ENCODE peak calls at places on chromosome 21, in nine cellular contexts. S, K, Q, X, E, T, J, W and G are unnamed samples.
A peak's percentile ranks its signal among the peaks of the same experiment; 100 is the strongest.

GRCh38 chr21:16992448-16992847 is 520.4 kb upstream of the CXADR start:
- DNase-seq in S (no peak), K (no peak), Q (no peak), X (no peak), E (no peak), T (no peak), J (no peak), W (no peak), G (no peak)

GRCh38 chr21:41222247-41223068 is 54.5 kb downstream of the BACE2 start:
- DNase-seq in S (no peak), K (no peak), Q (no peak), X (no peak), E (peak; percentile 20), T (no peak), J (no peak), W (no peak), G (no peak)

GRCh38 chr21:34205811-34206635 is 132.6 kb downstream of the MRPS6 start:
- DNase-seq in S (no peak), K (no peak), Q (no peak), X (peak; percentile 5), E (no peak), T (no peak), J (no peak), W (no peak), G (peak; percentile 18)

GRCh38 chr21:29812947-29813346 is 126.8 kb downstream of the GRIK1 start:
- DNase-seq in S (no peak), K (no peak), Q (no peak), X (no peak), E (no peak), T (no peak), J (no peak), W (no peak), G (no peak)

GRCh38 chr21:34726627-34727337 is 58.0 kb downstream of the CLIC6 start:
- DNase-seq in S (no peak), K (peak; percentile 4), Q (no peak), X (no peak), E (peak; percentile 16), T (no peak), J (no peak), W (peak; percentile 43), G (no peak)

GRCh38 chr21:26715878-26716506 is 129.2 kb downstream of the ADAMTS1 start:
- DNase-seq in S (no peak), K (peak; percentile 10), Q (no peak), X (peak; percentile 31), E (peak; percentile 71), T (no peak), J (no peak), W (peak; percentile 51), G (no peak)

GRCh38 chr21:39568380-39568779 is 44.4 kb upstream of the B3GALT5 start:
- DNase-seq in S (no peak), K (peak; percentile 16), Q (no peak), X (no peak), E (no peak), T (no peak), J (no peak), W (no peak), G (no peak)

GRCh38 chr21:25501996-25502665 is 105.2 kb downstream of the MRPL39 start:
- DNase-seq in S (no peak), K (no peak), Q (no peak), X (no peak), E (no peak), T (peak; percentile 74), J (no peak), W (no peak), G (no peak)

DNA sequence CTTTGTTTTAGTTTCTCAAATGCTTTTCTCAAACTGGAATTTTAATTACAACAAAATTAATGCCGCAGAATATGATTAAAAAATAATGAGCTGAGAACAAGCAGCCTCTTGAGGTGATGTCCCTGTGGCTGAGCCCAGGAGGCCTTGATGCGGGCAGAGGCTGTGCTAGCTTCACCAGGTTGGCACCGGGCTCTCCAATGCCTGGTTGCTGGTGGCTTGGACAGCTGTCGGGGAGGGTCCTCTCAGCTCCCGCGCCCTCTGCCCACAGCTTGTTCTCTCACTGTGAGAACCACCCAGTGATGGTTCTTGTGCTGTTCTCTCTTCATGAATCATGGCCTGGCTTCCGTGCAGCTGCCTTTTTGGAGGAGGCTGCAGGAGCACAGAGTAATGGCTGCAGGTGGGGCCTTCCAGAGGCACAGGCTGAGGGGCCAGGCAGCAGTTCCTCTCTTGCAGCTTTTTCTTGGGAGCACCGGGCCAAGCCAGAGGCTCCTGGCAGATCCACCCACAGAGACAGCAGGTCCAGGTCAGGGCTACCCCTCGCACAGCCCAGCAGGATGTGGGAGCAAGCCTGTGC is 156.3 kb downstream of the PCBP3 start:
- DNase-seq in S (no peak), K (no peak), Q (no peak), X (no peak), E (no peak), T (no peak), J (no peak), W (no peak), G (no peak)
- H3K4me3 ChIP-seq in S (no peak overlapping the region), K (no peak overlapping the region), Q (no peak overlapping the region), X (no peak overlapping the region), E (no peak overlapping the region), T (no peak overlapping the region), J (no peak overlapping the region), W (no peak overlapping the region), G (no peak overlapping the region)

DNA sequence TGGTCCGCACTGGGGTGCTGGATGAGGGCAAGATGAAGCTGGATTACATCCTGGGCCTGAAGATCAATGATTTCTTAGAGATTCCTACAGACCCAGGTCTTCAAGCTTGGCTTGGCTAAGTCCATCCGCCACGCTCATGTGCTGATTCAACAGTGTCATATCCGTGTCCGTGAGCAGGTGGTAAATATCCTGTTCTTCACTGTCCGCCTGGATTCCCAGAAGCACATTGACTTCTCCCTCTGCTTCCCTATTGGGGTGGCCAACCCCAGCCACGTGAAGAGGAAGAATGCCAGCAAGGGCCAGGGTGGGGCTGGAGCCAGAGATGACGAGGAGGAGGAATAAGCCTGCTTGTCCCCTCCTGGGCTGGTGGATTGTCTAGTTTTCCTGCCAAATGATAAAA is 2.2 kb upstream of the CBR3 start:
- DNase-seq in S (peak; percentile 73), K (no peak), Q (no peak), X (no peak), E (no peak), T (no peak), J (no peak), W (no peak), G (no peak)
- TF ChIP-seq CTCF in S (no peak), K (no peak), Q (no peak), X (no peak), E (no peak), T (no peak), J (no peak), W (no peak), G (no peak)

GRCh38 chr21:45308211-45309068 is 20.7 kb upstream of the POFUT2 start:
- DNase-seq in S (peak; percentile 49), K (no peak), Q (no peak), X (peak; percentile 85), E (peak; percentile 93), T (no peak), J (no peak), W (peak; percentile 88), G (no peak)
- H3K4me3 ChIP-seq in S (no peak overlapping the region), K (no peak overlapping the region), Q (no peak overlapping the region), X (no peak overlapping the region), E (no peak overlapping the region), T (no peak overlapping the region), J (no peak overlapping the region), W (no peak overlapping the region), G (no peak overlapping the region)

GRCh38 chr21:44017601-44018000 is 5.5 kb downstream of the TRAPPC10 start:
- DNase-seq in S (no peak), K (no peak), Q (no peak), X (no peak), E (no peak), T (no peak), J (no peak), W (no peak), G (no peak)
- TF ChIP-seq CTCF in S (no peak), K (no peak), Q (no peak), X (no peak), E (no peak), T (no peak), J (no peak), W (no peak), G (no peak)

GRCh38 chr21:37008705-37009104 is 2.2 kb downstream of the RIPPLY3 start:
- DNase-seq in S (no peak), K (no peak), Q (no peak), X (no peak), E (no peak), T (no peak), J (no peak), W (no peak), G (no peak)
- H3K4me3 ChIP-seq in S (no peak overlapping the region), K (no peak overlapping the region), Q (no peak overlapping the region), X (no peak overlapping the region), E (no peak overlapping the region), T (no peak overlapping the region), J (no peak overlapping the region), W (no peak overlapping the region), G (no peak overlapping the region)

GRCh38 chr21:32981096-32981495 is 44.6 kb upstream of the OLIG2 start:
- DNase-seq in S (no peak), K (no peak), Q (no peak), X (no peak), E (no peak), T (no peak), J (no peak), W (no peak), G (no peak)

GRCh38 chr21:32979598-32980268 is 46.0 kb upstream of the OLIG2 start:
- DNase-seq in S (no peak), K (no peak), Q (no peak), X (no peak), E (no peak), T (no peak), J (no peak), W (no peak), G (no peak)

GRCh38 chr21:32977216-32977615 is 48.5 kb upstream of the OLIG2 start:
- DNase-seq in S (no peak), K (no peak), Q (no peak), X (no peak), E (no peak), T (no peak), J (no peak), W (no peak), G (no peak)

GRCh38 chr21:32976791-32977190 is 48.9 kb upstream of the OLIG2 start:
- DNase-seq in S (no peak), K (no peak), Q (no peak), X (no peak), E (no peak), T (no peak), J (no peak), W (no peak), G (no peak)

GRCh38 chr21:32978346-32979270 is 47.1 kb upstream of the OLIG2 start:
- DNase-seq in S (no peak), K (no peak), Q (no peak), X (no peak), E (no peak), T (no peak), J (no peak), W (no peak), G (no peak)
- TF ChIP-seq CTCF in S (no peak), K (no peak), Q (no peak), X (no peak), E (no peak), T (no peak), J (no peak), W (no peak), G (no peak)

DNA sequence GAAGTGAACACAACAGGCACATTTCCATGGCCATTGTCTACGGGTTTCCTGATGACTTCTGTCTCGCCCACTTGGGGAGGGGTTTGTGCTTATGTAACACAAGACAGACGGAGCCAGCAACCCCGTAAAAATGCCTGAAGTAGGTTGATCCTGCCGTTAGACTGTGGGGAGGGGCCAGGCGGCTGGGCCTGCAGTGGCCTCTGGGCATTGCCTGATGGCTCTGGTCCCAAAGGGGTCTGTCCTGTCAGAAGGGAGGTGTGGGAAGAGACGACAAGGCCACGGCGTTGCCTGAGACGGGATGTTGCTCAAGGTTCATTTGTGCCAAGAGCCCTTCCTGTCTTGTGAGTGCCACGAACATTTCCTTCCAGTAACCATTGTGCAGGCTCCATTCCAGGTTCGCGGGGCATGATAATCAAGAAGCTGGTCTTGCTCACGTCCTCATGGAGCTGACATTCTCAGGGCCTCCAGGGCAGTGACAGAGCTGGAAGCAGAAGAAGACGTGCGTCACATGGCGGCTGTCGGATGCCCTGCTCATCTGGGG is 44.7 kb downstream of the ABCG1 start:
- DNase-seq in S (peak; percentile 49), K (no peak), Q (peak; percentile 36), X (no peak), E (peak; percentile 69), T (no peak), J (peak; percentile 68), W (no peak), G (no peak)
- H3K4me3 ChIP-seq in S (no peak overlapping the region), K (no peak overlapping the region), Q (no peak overlapping the region), X (no peak overlapping the region), E (no peak overlapping the region), T (no peak overlapping the region), J (no peak overlapping the region), W (no peak overlapping the region), G (no peak overlapping the region)